ENCODE peak calls at places on chromosomes 3 and 15, in seven cellular contexts. U is transverse colon; K is mesenchymal stem cell; S is GM06990; Y is stomach; A is CD8-positive, alpha-beta memory T cell; G is astrocyte of the cerebellum. R is an unnamed sample.
A peak's percentile ranks its signal among the peaks of the same experiment; 100 is the strongest.

GRCh38 chr15:99118801-99119546 is 14.1 kb downstream of the SYNM start:
- DNase-seq in A (no peak), Y (no peak), S (no peak), U (no peak), G (no peak), K (no peak), R (no peak)

GRCh38 chr3:50472958-50473357 is 30.5 kb downstream of the CACNA2D2 start:
- DNase-seq in G (no peak), Y (no peak), S (no peak), K (no peak), U (no peak), A (peak; percentile 24), R (no peak)

GRCh38 chr3:127458698-127459097 is 131.8 kb downstream of the TPRA1 start:
- DNase-seq in G (peak; percentile 2), Y (no peak), K (peak; percentile 12), U (no peak), A (no peak), S (no peak), R (no peak)

GRCh38 chr3:110106805-110107204 is 769.5 kb upstream of the DPPA4 start:
- DNase-seq in A (no peak), G (no peak), Y (no peak), S (no peak), K (no peak), U (no peak), R (no peak)

GRCh38 chr3:154023148-154023547 is 98.0 kb upstream of the ARHGEF26 start:
- DNase-seq in S (no peak), Y (no peak), U (no peak), G (no peak), K (no peak), A (no peak), R (no peak)

GRCh38 chr3:146504546-146505197 is 35.3 kb upstream of the PLSCR2 start:
- DNase-seq in S (no peak), Y (no peak), A (no peak), K (peak; percentile 28), G (no peak), U (no peak), R (no peak)

GRCh38 chr3:127277591-127277990 is 10.3 kb downstream of the PRR20G start:
- DNase-seq in A (no peak), S (no peak), K (no peak), G (no peak), U (no peak), Y (no peak), R (no peak)

GRCh38 chr3:174441588-174442316 is 417.4 kb upstream of the NAALADL2 start:
- DNase-seq in S (no peak), U (no peak), K (no peak), A (no peak), G (no peak), Y (no peak), R (no peak)

GRCh38 chr15:35329521-35329921 is 216.4 kb downstream of the DPH6 start:
- DNase-seq in K (peak; percentile 4), U (no peak), Y (no peak), G (peak; percentile 46), S (no peak), A (no peak), R (no peak)

GRCh38 chr15:42577514-42578031 is 2.2 kb downstream of the STARD9 start:
- DNase-seq in U (no peak), Y (no peak), G (peak; percentile 85), S (no peak), A (no peak), K (peak; percentile 27), R (no peak)

GRCh38 chr3:68751883-68752282 is 180.5 kb downstream of the TAFA4 start:
- DNase-seq in Y (no peak), K (no peak), U (no peak), S (no peak), G (no peak), A (no peak), R (no peak)

GRCh38 chr3:141386611-141387110 is 18.4 kb downstream of the ZBTB38 start:
- DNase-seq in G (no peak), A (no peak), K (no peak), S (peak; percentile 62), Y (no peak), U (no peak), R (no peak)

GRCh38 chr15:94080416-94080815 is 150.9 kb upstream of the MCTP2 start:
- DNase-seq in A (no peak), U (no peak), Y (no peak), S (no peak), K (no peak), G (peak; percentile 22), R (peak; percentile 89)

GRCh38 chr3:35761311-35761710 is 122.0 kb downstream of the ARPP21 start:
- DNase-seq in G (no peak), S (no peak), Y (no peak), A (no peak), U (no peak), K (no peak), R (no peak)

GRCh38 chr3:177795866-177796265 is 598.6 kb upstream of the TBL1XR1 start:
- DNase-seq in A (no peak), G (no peak), S (no peak), U (no peak), K (no peak), Y (no peak), R (no peak)

GRCh38 chr3:102195198-102195948 is 239.4 kb upstream of the ZPLD1 start:
- DNase-seq in K (no peak), A (no peak), S (no peak), G (no peak), U (peak; percentile 32), Y (peak; percentile 45), R (no peak)

GRCh38 chr15:58771621-58772235 is 626 bp downstream of the MINDY2 start:
- DNase-seq in S (no peak), A (no peak), G (no peak), K (no peak), Y (peak; percentile 56), U (peak; percentile 54), R (peak; percentile 91)

GRCh38 chr15:73800662-73801345 is 47.7 kb upstream of the INSYN1 start:
- DNase-seq in Y (no peak), K (peak; percentile 83), G (peak; percentile 71), S (no peak), U (no peak), A (no peak), R (no peak)

GRCh38 chr15:57323806-57324589 is 52.3 kb upstream of the CGNL1 start:
- DNase-seq in S (peak; percentile 26), Y (no peak), A (no peak), U (peak; percentile 84), G (no peak), K (no peak), R (no peak)

GRCh38 chr3:73094127-73094526 is 32.7 kb downstream of the EBLN2 start:
- DNase-seq in Y (no peak), A (no peak), S (no peak), K (peak; percentile 43), G (no peak), U (no peak), R (no peak)

GRCh38 chr3:192887701-192888100 is 30.0 kb downstream of the MB21D2 start:
- DNase-seq in U (no peak), S (no peak), A (no peak), G (no peak), Y (no peak), K (no peak), R (no peak)

GRCh38 chr3:52351762-52352055 is 35.6 kb downstream of the DNAH1 start:
- DNase-seq in S (no peak), G (no peak), Y (no peak), K (no peak), U (no peak), A (no peak), R (no peak)

GRCh38 chr3:94875149-94875548 is 812.3 kb downstream of the NSUN3 start:
- DNase-seq in U (no peak), Y (no peak), G (no peak), S (no peak), K (no peak), A (no peak), R (no peak)

GRCh38 chr3:127781411-127782001 is 40.8 kb downstream of the MGLL start:
- DNase-seq in U (no peak), K (peak; percentile 82), A (no peak), G (no peak), Y (no peak), S (no peak), R (no peak)

GRCh38 chr3:27252646-27253045 is 116.5 kb downstream of the NEK10 start:
- DNase-seq in A (no peak), Y (no peak), S (no peak), G (no peak), K (no peak), U (no peak), R (no peak)

GRCh38 chr15:60370804-60371700 is 26.7 kb downstream of the ANXA2 start:
- DNase-seq in S (no peak), G (peak; percentile 100), Y (peak; percentile 78), U (peak; percentile 73), K (peak; percentile 99), A (no peak), R (no peak)

GRCh38 chr3:4416961-4417360 is 50.1 kb downstream of the SUMF1 start:
- DNase-seq in A (no peak), K (peak; percentile 53), Y (no peak), S (no peak), U (no peak), G (peak; percentile 74), R (no peak)

GRCh38 chr15:78950906-78951840 is 6.3 kb upstream of the CTSH start:
- DNase-seq in Y (no peak), S (no peak), G (no peak), U (no peak), A (no peak), K (peak; percentile 31), R (no peak)
- H3K4me3 ChIP-seq in Y (no peak overlapping the region), S (no peak overlapping the region), G (no peak overlapping the region), U (no peak overlapping the region), A (no peak overlapping the region), K (no peak overlapping the region), R (no peak overlapping the region)

GRCh38 chr3:170529346-170529745 is 56.5 kb downstream of the SLC7A14 start:
- DNase-seq in Y (no peak), A (no peak), S (no peak), U (no peak), K (no peak), G (no peak), R (no peak)
- H3K4me3 ChIP-seq in Y (no peak overlapping the region), A (no peak overlapping the region), S (no peak overlapping the region), U (no peak overlapping the region), K (no peak overlapping the region), G (no peak overlapping the region), R (no peak overlapping the region)

GRCh38 chr3:134543113-134543512 is 57.3 kb downstream of the CEP63 start:
- DNase-seq in U (no peak), A (no peak), K (no peak), Y (no peak), G (no peak), S (no peak), R (no peak)
- H3K4me3 ChIP-seq in U (no peak overlapping the region), A (no peak overlapping the region), K (no peak overlapping the region), Y (no peak overlapping the region), G (no peak overlapping the region), S (no peak overlapping the region), R (no peak overlapping the region)

DNA sequence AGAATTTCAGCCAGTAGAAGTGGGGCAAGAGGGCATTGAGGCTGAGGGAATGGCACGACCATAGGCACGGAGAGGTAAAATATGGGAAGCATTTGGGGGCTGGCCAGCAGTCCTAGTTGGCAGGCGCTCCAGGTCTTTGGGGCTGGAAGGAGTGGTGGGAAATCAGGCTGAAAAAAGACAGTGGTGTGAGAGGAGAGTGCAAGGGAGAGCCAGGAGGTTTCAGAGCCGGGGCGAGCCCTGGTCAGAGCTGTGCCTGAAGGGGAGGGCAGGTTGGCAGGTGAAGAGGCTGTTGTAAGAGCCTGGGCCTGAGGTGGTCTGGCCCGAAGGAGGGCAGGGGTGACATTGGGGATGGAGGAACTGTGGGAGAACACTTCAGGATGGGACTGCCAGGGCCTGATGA is 1.6 kb upstream of the IDH3A start:
- DNase-seq in A (no peak), G (no peak), K (no peak), S (no peak), U (no peak), Y (peak; percentile 17), R (no peak)
- H3K4me3 ChIP-seq in A (no peak overlapping the region), G (no peak overlapping the region), K (no peak overlapping the region), S (no peak overlapping the region), U (no peak overlapping the region), Y (no peak overlapping the region), R (no peak overlapping the region)